ENCODE peak calls at places on chromosomes 11 and 22, in nine cellular contexts. T is SK-N-SH, F is keratinocyte, L is colonic mucosa, X is astrocyte, P is fibroblast of lung, M is neuronal stem cell, C is GM23248, E is Karpas-422. O is an unnamed sample.

GRCh38 chr11:9099617-9100016 is 8.2 kb upstream of the SCUBE2 start:
- DNase-seq in T (no peak), F (no peak), L (no peak), X (no peak), P (no peak), M (no peak), C (no peak), E (no peak), O (no peak)

GRCh38 chr11:32353884-32354283 is 81.5 kb downstream of the WT1 start:
- DNase-seq in T (no peak), F (no peak), L (no peak), X (no peak), P (peak; percentile 14), M (no peak), C (no peak), E (no peak), O (no peak)

GRCh38 chr11:76785513-76785912 is 2.4 kb downstream of the TSKU start:
- DNase-seq in T (no peak), F (no peak), L (peak; percentile 57), X (no peak), P (no peak), M (no peak), C (no peak), E (no peak), O (no peak)

GRCh38 chr11:35567737-35568465 is 42.5 kb upstream of the PAMR1 start:
- DNase-seq in T (no peak), F (peak; percentile 93), L (no peak), X (peak; percentile 42), P (peak; percentile 51), M (no peak), C (no peak), E (no peak), O (no peak)

GRCh38 chr11:58596621-58597020 is 17.8 kb downstream of the ZFP91 start:
- DNase-seq in T (no peak), F (no peak), L (no peak), X (no peak), P (no peak), M (no peak), C (peak; percentile 13), E (no peak), O (no peak)

GRCh38 chr11:68354181-68354872 is 41.9 kb downstream of the LRP5 start:
- DNase-seq in T (no peak), F (peak; percentile 41), L (peak; percentile 91), X (peak; percentile 98), P (peak; percentile 99), M (no peak), C (peak; percentile 97), E (no peak), O (no peak)

GRCh38 chr22:40401981-40402406 is 31.6 kb downstream of the SGSM3 start:
- DNase-seq in T (no peak), F (no peak), L (no peak), X (no peak), P (no peak), M (no peak), C (no peak), E (peak; percentile 62), O (peak; percentile 43)

GRCh38 chr11:88303037-88303436 is 34.5 kb downstream of the CTSC start:
- DNase-seq in T (no peak), F (no peak), L (no peak), X (no peak), P (no peak), M (no peak), C (no peak), E (no peak), O (no peak)

GRCh38 chr11:61115498-61116224 is 13.4 kb downstream of the CD5 start:
- DNase-seq in T (no peak), F (no peak), L (no peak), X (no peak), P (no peak), M (no peak), C (no peak), E (no peak), O (no peak)

GRCh38 chr11:11413776-11414175 is 60.7 kb upstream of the CSNK2A3 start:
- DNase-seq in T (no peak), F (no peak), L (no peak), X (no peak), P (no peak), M (no peak), C (no peak), E (no peak), O (no peak)

GRCh38 chr11:13384837-13385417 is 78.1 kb downstream of the BTBD10 start:
- DNase-seq in T (peak; percentile 39), F (peak; percentile 7), L (peak; percentile 36), X (peak; percentile 25), P (peak; percentile 49), M (peak; percentile 23), C (peak; percentile 71), E (peak; percentile 81), O (peak; percentile 51)

GRCh38 chr22:42834177-42834949 is 22.7 kb downstream of the ARFGAP3 start:
- DNase-seq in T (no peak), F (no peak), L (no peak), X (no peak), P (no peak), M (no peak), C (no peak), E (no peak), O (no peak)

GRCh38 chr11:122735031-122735430 is 79.5 kb downstream of the UBASH3B start:
- DNase-seq in T (no peak), F (no peak), L (no peak), X (no peak), P (no peak), M (no peak), C (no peak), E (no peak), O (no peak)

GRCh38 chr11:8732748-8733241 is 50.2 kb downstream of the RPL27A start:
- DNase-seq in T (no peak), F (no peak), L (no peak), X (peak; percentile 77), P (peak; percentile 84), M (no peak), C (peak; percentile 91), E (no peak), O (no peak)

GRCh38 chr11:82315093-82315492 is 418.6 kb downstream of the FAM181B start:
- DNase-seq in T (peak; percentile 16), F (no peak), L (no peak), X (no peak), P (no peak), M (peak; percentile 20), C (peak; percentile 0), E (peak; percentile 73), O (no peak)

GRCh38 chr11:116813781-116814471 is 9.2 kb downstream of the APOA4 start:
- DNase-seq in T (no peak), F (no peak), L (no peak), X (no peak), P (no peak), M (no peak), C (peak; percentile 62), E (no peak), O (no peak)

GRCh38 chr22:30523646-30524489 is 18.4 kb upstream of the SEC14L4 start:
- DNase-seq in T (no peak), F (no peak), L (no peak), X (no peak), P (no peak), M (no peak), C (no peak), E (no peak), O (no peak)

GRCh38 chr22:45353816-45354215 is 44.1 kb downstream of the FAM118A start:
- DNase-seq in T (no peak), F (no peak), L (no peak), X (no peak), P (no peak), M (no peak), C (no peak), E (no peak), O (no peak)

GRCh38 chr22:45351956-45352355 is 42.2 kb downstream of the FAM118A start:
- DNase-seq in T (no peak), F (no peak), L (no peak), X (no peak), P (no peak), M (no peak), C (no peak), E (no peak), O (no peak)

GRCh38 chr22:45344339-45344738 is 34.6 kb downstream of the FAM118A start:
- DNase-seq in T (no peak), F (no peak), L (no peak), X (no peak), P (no peak), M (peak; percentile 5), C (peak; percentile 31), E (no peak), O (no peak)

DNA sequence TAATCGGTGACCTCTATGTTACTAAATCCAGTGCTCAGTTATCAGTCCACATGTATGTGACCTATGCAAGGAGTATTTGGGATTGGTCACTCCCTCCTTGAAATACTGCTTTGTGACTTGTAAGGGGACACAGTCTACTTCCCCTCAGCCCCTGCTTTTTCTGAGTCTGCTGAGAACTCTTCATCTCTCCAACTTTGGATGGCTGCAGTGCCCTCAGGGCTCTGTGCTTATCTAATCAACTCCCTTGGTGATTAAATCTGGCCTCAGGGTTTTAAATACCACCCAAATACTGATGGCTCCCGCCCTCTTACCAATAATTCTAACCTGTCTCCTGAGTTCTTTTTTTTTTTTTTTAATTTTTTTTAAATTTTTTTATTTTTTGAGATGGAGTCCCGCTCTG is 40.2 kb downstream of the FAM118A start:
- DNase-seq in T (no peak), F (no peak), L (no peak), X (no peak), P (no peak), M (no peak), C (no peak), E (no peak), O (no peak)
- H3K36me3 ChIP-seq in T (no peaks in the 10 kb centered on the region), F (no peaks in the 10 kb centered on the region), L (no peaks in the 10 kb centered on the region), X (no peaks in the 10 kb centered on the region), P (no peaks in the 10 kb centered on the region), M (peaks cover under 1% of the 10 kb centered on the region), C (no peaks in the 10 kb centered on the region), E (no peaks in the 10 kb centered on the region), O (no peaks in the 10 kb centered on the region)

GRCh38 chr11:25943031-25943430 is 388.9 kb upstream of the ANO3 start:
- DNase-seq in T (no peak), F (no peak), L (no peak), X (no peak), P (no peak), M (no peak), C (no peak), E (no peak), O (no peak)
- H3K9ac ChIP-seq in T (no peak overlapping the region), F (no peak overlapping the region), L (no peak overlapping the region), X (no peak overlapping the region), P (no peak overlapping the region), M (no peak overlapping the region), C (no peak overlapping the region), E (no peak overlapping the region), O (no peak overlapping the region)

DNA sequence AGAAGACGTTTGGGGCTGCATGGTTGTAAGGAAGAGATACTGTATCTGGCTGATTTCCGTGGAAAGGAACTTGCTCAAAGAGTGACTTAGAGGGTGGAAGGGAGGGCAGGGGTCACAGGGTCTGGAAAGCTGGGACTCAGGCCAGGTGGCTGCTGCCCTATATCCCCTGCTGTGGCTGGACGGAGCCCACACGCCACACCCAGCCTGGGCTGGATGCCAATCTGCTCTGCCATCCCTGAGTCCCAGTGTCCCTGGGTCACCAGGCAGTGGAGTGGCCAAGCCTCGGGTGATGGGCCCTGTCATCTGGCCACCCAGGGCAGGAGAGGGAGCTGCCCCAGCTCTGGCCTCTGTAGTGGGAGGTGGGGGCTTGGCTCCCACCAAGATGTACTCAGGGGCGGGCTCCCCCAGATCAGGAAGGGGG is 26.5 kb upstream of the KRTAP5-7 start:
- DNase-seq in T (peak; percentile 77), F (no peak), L (peak; percentile 34), X (no peak), P (no peak), M (no peak), C (no peak), E (no peak), O (no peak)
- H3K36me3 ChIP-seq in T (peaks cover 15% of the 10 kb centered on the region), F (peaks cover 37% of the 10 kb centered on the region), L (peaks cover 21% of the 10 kb centered on the region), X (peaks cover 12% of the 10 kb centered on the region), P (peaks cover 15% of the 10 kb centered on the region), M (peaks cover 44% of the 10 kb centered on the region), C (peaks cover 18% of the 10 kb centered on the region), E (peaks cover 12% of the 10 kb centered on the region), O (peaks cover 68% of the 10 kb centered on the region)

GRCh38 chr11:27213232-27213660 is 149.8 kb downstream of the CCDC34 start:
- DNase-seq in T (no peak), F (peak; percentile 35), L (peak; percentile 13), X (peak; percentile 97), P (peak; percentile 97), M (peak; percentile 17), C (peak; percentile 94), E (no peak), O (no peak)
- H3K9ac ChIP-seq in T (peak overlapping the region; percentile 50), F (peak overlapping the region; percentile 10), L (no peak overlapping the region), X (peak overlapping the region; percentile 72), P (no peak overlapping the region), M (no peak overlapping the region), C (peak overlapping the region; percentile 62), E (no peak overlapping the region), O (no peak overlapping the region)

O was measured in DND-41.